ENCODE peak calls at places on chromosome 14, in seven cellular contexts. I, K, W, C, M, G and D are unnamed samples.

GRCh38 chr14:104886690-104887622 is 21.9 kb downstream of the CEP170B start:
- DNase-seq in I (no peak), K (no peak), W (no peak), C (no peak), M (no peak), G (no peak), D (no peak)

GRCh38 chr14:32593290-32593942 is 264.3 kb downstream of the AKAP6 start:
- DNase-seq in I (no peak), K (no peak), W (no peak), C (no peak), M (no peak), G (no peak), D (no peak)

GRCh38 chr14:92582706-92583452 is 69.3 kb downstream of the RIN3 start:
- DNase-seq in I (no peak), K (no peak), W (no peak), C (peak), M (no peak), G (no peak), D (no peak)

GRCh38 chr14:55180434-55180833 is 11.0 kb downstream of the DLGAP5 start:
- DNase-seq in I (no peak), K (no peak), W (no peak), C (no peak), M (no peak), G (no peak), D (no peak)

GRCh38 chr14:30564868-30565248 is 5.9 kb downstream of the G2E3 start:
- DNase-seq in I (no peak), K (no peak), W (no peak), C (no peak), M (no peak), G (no peak), D (no peak)

GRCh38 chr14:80055912-80056801 is 155.1 kb downstream of the DIO2 start:
- DNase-seq in I (peak), K (no peak), W (no peak), C (no peak), M (no peak), G (no peak), D (no peak)

GRCh38 chr14:99257122-99257672 is 14.8 kb downstream of the BCL11B start:
- DNase-seq in I (no peak), K (no peak), W (no peak), C (no peak), M (no peak), G (no peak), D (no peak)

GRCh38 chr14:26738571-26738970 is 140.7 kb upstream of the NOVA1 start:
- DNase-seq in I (no peak), K (no peak), W (no peak), C (no peak), M (no peak), G (no peak), D (no peak)

GRCh38 chr14:75259510-75259855 is 19.1 kb upstream of the FOS start:
- DNase-seq in I (no peak), K (no peak), W (peak), C (no peak), M (no peak), G (no peak), D (no peak)

GRCh38 chr14:36022765-36023415 is 153.6 kb downstream of the PTCSC3 start:
- DNase-seq in I (no peak), K (no peak), W (no peak), C (no peak), M (no peak), G (no peak), D (no peak)

GRCh38 chr14:105914738-105915385 is 388.5 kb downstream of the TMEM121 start:
- DNase-seq in I (no peak), K (no peak), W (no peak), C (no peak), M (no peak), G (no peak), D (no peak)

GRCh38 chr14:75156111-75156510 is 20.3 kb downstream of the TMED10 start:
- DNase-seq in I (no peak), K (no peak), W (no peak), C (no peak), M (no peak), G (no peak), D (no peak)

GRCh38 chr14:75426332-75427125 is 1.3 kb upstream of the JDP2 start:
- DNase-seq in I (peak), K (no peak), W (no peak), C (no peak), M (peak), G (no peak), D (no peak)

GRCh38 chr14:68282479-68283377 is 463.1 kb downstream of the RAD51B start:
- DNase-seq in I (peak), K (no peak), W (no peak), C (no peak), M (no peak), G (no peak), D (no peak)

GRCh38 chr14:88043523-88043922 is 38.6 kb downstream of the GPR65 start:
- DNase-seq in I (no peak), K (no peak), W (no peak), C (no peak), M (no peak), G (no peak), D (no peak)

GRCh38 chr14:93231129-93231979 is 24.3 kb downstream of the UBR7 start:
- DNase-seq in I (no peak), K (no peak), W (no peak), C (no peak), M (no peak), G (peak), D (no peak)

GRCh38 chr14:55062517-55063351 is 11.3 kb downstream of the MAPK1IP1L start:
- DNase-seq in I (no peak), K (no peak), W (no peak), C (no peak), M (no peak), G (no peak), D (no peak)

GRCh38 chr14:41280745-41281144 is 325.9 kb upstream of the LRFN5 start:
- DNase-seq in I (no peak), K (no peak), W (no peak), C (no peak), M (no peak), G (no peak), D (no peak)

GRCh38 chr14:61211476-61212262 is 69.5 kb downstream of the TMEM30B start:
- DNase-seq in I (no peak), K (no peak), W (peak), C (no peak), M (no peak), G (no peak), D (no peak)

GRCh38 chr14:94412671-94413638 is 24.6 kb upstream of the SERPINA1 start:
- DNase-seq in I (no peak), K (no peak), W (no peak), C (no peak), M (no peak), G (no peak), D (no peak)

GRCh38 chr14:100717371-100717770 is 9.3 kb upstream of the DLK1 start:
- DNase-seq in I (no peak), K (no peak), W (no peak), C (no peak), M (no peak), G (no peak), D (no peak)

GRCh38 chr14:75418779-75419768 is 8.7 kb upstream of the JDP2 start:
- DNase-seq in I (peak), K (no peak), W (no peak), C (peak), M (peak), G (no peak), D (no peak)

GRCh38 chr14:68254669-68255527 is 435.3 kb downstream of the RAD51B start:
- DNase-seq in I (no peak), K (no peak), W (no peak), C (no peak), M (no peak), G (no peak), D (no peak)

GRCh38 chr14:48725001-48725734 is 861.0 kb downstream of the RPS29 start:
- DNase-seq in I (no peak), K (no peak), W (no peak), C (no peak), M (no peak), G (no peak), D (no peak)

GRCh38 chr14:68734231-68734732 is 58.6 kb downstream of the ZFP36L1 start:
- DNase-seq in I (peak), K (no peak), W (no peak), C (peak), M (peak), G (no peak), D (no peak)

GRCh38 chr14:58638231-58639205 is 756 bp downstream of the DACT1 start:
- DNase-seq in I (no peak), K (no peak), W (no peak), C (peak), M (no peak), G (no peak), D (no peak)

GRCh38 chr14:104290058-104290667 is 151.8 kb downstream of the KIF26A start:
- DNase-seq in I (no peak), K (no peak), W (no peak), C (peak), M (no peak), G (no peak), D (no peak)

GRCh38 chr14:105091335-105092123 is 26.3 kb upstream of the GPR132 start:
- DNase-seq in I (no peak), K (no peak), W (peak), C (peak), M (no peak), G (no peak), D (no peak)

GRCh38 chr14:60561845-60562746 is 53.1 kb downstream of the SIX6 start:
- DNase-seq in I (peak), K (no peak), W (peak), C (peak), M (no peak), G (no peak), D (no peak)

GRCh38 chr14:78595797-78596196 is 425.6 kb downstream of the NRXN3 start:
- DNase-seq in I (no peak), K (no peak), W (peak), C (no peak), M (no peak), G (no peak), D (no peak)

GRCh38 chr14:76498536-76498935 is 122.6 kb downstream of the ESRRB start:
- DNase-seq in I (no peak), K (no peak), W (no peak), C (no peak), M (no peak), G (no peak), D (no peak)

GRCh38 chr14:94969766-94970165 is 187.6 kb downstream of the DICER1 start:
- DNase-seq in I (no peak), K (no peak), W (no peak), C (no peak), M (no peak), G (no peak), D (no peak)

GRCh38 chr14:94292872-94293577 is at the start of gene SERPINA10:
- DNase-seq in I (no peak), K (no peak), W (no peak), C (no peak), M (no peak), G (no peak), D (no peak)

GRCh38 chr14:64298773-64299172 is 4.6 kb upstream of the ESR2 start:
- DNase-seq in I (peak), K (no peak), W (no peak), C (no peak), M (no peak), G (no peak), D (no peak)

GRCh38 chr14:65332141-65332871 is 80.2 kb upstream of the FUT8 start:
- DNase-seq in I (peak), K (no peak), W (peak), C (no peak), M (no peak), G (no peak), D (no peak)

GRCh38 chr14:76644875-76645518 is 116.3 kb upstream of the VASH1 start:
- DNase-seq in I (peak), K (no peak), W (peak), C (no peak), M (peak), G (no peak), D (no peak)